ENCODE peak calls at places on chromosomes 16 and 17, in seven cellular contexts. F is ascending aorta; B is upper lobe of right lung; G is CD4-positive, alpha-beta T cell; Q is OCI-LY7; U is lower lobe of right lung; X is CD8-positive, alpha-beta T cell. A is an unnamed sample.

GRCh38 chr16:75924397-75924796 is 198.1 kb upstream of the CPHXL start:
- DNase-seq in F (no peak), B (no peak), G (no peak), Q (no peak), U (no peak), X (no peak), A (no peak)

GRCh38 chr17:43943769-43944418 is 1.6 kb upstream of the PPY start:
- DNase-seq in F (no peak), B (peak), G (peak), Q (peak), U (peak), X (peak), A (peak)

GRCh38 chr16:21608647-21609328 is 9.4 kb downstream of the METTL9 start:
- DNase-seq in F (no peak), B (no peak), G (no peak), Q (no peak), U (no peak), X (no peak), A (no peak)

GRCh38 chr16:69859105-69859969 is 91.8 kb upstream of the CLEC18A start:
- DNase-seq in F (no peak), B (no peak), G (no peak), Q (peak), U (no peak), X (no peak), A (peak)

GRCh38 chr17:20072692-20072992 is 63.5 kb downstream of the SPECC1 start:
- DNase-seq in F (no peak), B (no peak), G (no peak), Q (no peak), U (no peak), X (no peak), A (no peak)

GRCh38 chr16:28869201-28869600 is 5.6 kb downstream of the SH2B1 start:
- DNase-seq in F (no peak), B (no peak), G (no peak), Q (no peak), U (no peak), X (no peak), A (no peak)

GRCh38 chr17:40433551-40434384 is 9.5 kb upstream of the IGFBP4 start:
- DNase-seq in F (no peak), B (peak), G (no peak), Q (peak), U (no peak), X (no peak), A (no peak)

GRCh38 chr16:67703626-67704025 is 15.5 kb downstream of the GFOD2 start:
- DNase-seq in F (no peak), B (no peak), G (no peak), Q (no peak), U (no peak), X (no peak), A (no peak)

GRCh38 chr17:40362696-40363479 is 1.6 kb downstream of the GJD3 start:
- DNase-seq in F (no peak), B (peak), G (peak), Q (peak), U (peak), X (peak), A (peak)

GRCh38 chr17:3048727-3049471 is 14.5 kb downstream of the OR1D5 start:
- DNase-seq in F (peak), B (peak), G (peak), Q (peak), U (peak), X (peak), A (peak)

DNA sequence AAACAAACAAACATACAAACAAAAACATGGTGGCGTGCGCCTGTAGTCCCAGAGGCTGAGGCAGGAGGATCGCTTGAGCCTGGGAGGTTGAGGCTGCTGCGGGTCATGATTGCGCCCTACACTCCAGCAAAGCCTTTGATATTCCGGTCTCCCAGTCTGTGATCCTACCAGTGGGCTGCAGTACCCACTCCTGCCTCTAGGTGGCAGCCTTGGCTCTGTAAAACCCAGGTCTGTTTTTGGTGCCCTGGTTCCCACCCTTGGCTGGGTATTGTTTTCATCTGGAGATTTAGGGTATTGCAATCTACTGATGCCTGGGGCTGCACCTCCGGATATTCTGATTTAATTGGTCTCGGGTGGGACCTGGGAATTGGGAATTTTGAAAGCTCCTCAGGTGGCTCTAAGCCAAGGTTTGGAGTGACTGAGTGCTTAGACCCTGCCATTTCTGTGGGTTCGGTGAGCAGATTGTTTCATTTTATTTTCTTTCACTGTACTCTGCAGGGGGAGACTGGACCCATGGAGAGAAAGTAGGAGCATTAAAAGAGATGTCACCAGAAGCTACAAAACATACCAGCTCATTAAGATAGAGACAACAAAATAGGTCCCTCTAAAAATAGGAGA is 40.5 kb downstream of the MYH3 start:
- DNase-seq in F (no peak), B (peak), G (peak), Q (peak), U (peak), X (peak), A (peak)
- TF ChIP-seq CTCF in F (peak), B (peak), G (peak), Q (peak), U (peak), X (peak), A (peak)

DNA sequence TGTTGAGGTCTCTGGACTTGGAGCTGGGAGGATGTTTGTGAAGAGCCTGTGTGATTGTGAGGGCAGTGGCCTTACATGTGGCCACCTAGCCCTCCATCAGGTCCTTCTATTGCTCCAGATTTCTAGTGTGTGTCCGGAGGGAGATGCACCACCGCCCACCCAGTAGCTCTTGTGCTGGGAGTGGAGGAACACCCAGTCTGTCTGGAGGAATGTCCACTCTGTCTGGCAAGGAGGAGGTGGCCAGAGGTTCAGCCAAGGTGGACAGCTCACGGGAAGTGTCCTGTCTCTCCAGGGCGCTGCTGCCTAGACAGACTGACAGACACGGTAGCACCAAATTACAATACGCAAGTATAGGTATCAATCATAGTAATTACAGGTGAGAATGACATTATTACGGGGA is 10.6 kb downstream of the RPTOR start:
- DNase-seq in F (no peak), B (no peak), G (no peak), Q (no peak), U (no peak), X (no peak), A (no peak)
- TF ChIP-seq CTCF in F (no peak), B (no peak), G (no peak), Q (no peak), U (no peak), X (no peak), A (no peak)

GRCh38 chr16:13435873-13436474 is 484.0 kb upstream of the ERCC4 start:
- DNase-seq in F (no peak), B (no peak), G (no peak), Q (peak), U (no peak), X (no peak), A (no peak)
- TF ChIP-seq CTCF in F (no peak), B (no peak), G (no peak), Q (peak), U (no peak), X (no peak), A (peak)

GRCh38 chr17:8909621-8910292 is 42.3 kb upstream of the PIK3R6 start:
- DNase-seq in F (no peak), B (no peak), G (no peak), Q (no peak), U (no peak), X (no peak), A (no peak)
- TF ChIP-seq CTCF in F (no peak), B (no peak), G (no peak), Q (no peak), U (no peak), X (no peak), A (no peak)

A was measured in GM10248.